ENCODE peak calls at places on chromosomes 2 and 18, in four cellular contexts. U is endodermal cell, A is IMR-90, D is HCT116. S is an unnamed sample.

GRCh38 chr2:209334188-209335017 is 89.4 kb upstream of the MAP2 start:
- DNase-seq in U (peak), D (peak), A (peak), S (peak)

GRCh38 chr2:51717318-51717717 is 685.4 kb upstream of the NRXN1 start:
- DNase-seq in A (peak), D (peak), U (no peak), S (no peak)

GRCh38 chr2:216666461-216667233 is 28.7 kb downstream of the IGFBP5 start:
- DNase-seq in D (peak), U (peak), A (peak), S (peak)

GRCh38 chr2:11502740-11503292 is 31.0 kb upstream of the GREB1 start:
- DNase-seq in A (peak), D (peak), U (no peak), S (no peak)

GRCh38 chr18:2900742-2901404 is 54.1 kb downstream of the EMILIN2 start:
- DNase-seq in A (no peak), U (peak), D (no peak), S (no peak)

GRCh38 chr2:217393585-217394032 is 533.7 kb upstream of the TNP1 start:
- DNase-seq in D (no peak), U (no peak), A (peak), S (no peak)

GRCh38 chr2:34474646-34475045 is 875.5 kb upstream of the FAM98A start:
- DNase-seq in D (no peak), U (no peak), A (no peak), S (no peak)

GRCh38 chr18:78246041-78246440 is 733.6 kb upstream of the SALL3 start:
- DNase-seq in D (no peak), A (no peak), U (no peak), S (no peak)

GRCh38 chr2:68478688-68479087 is 11.3 kb downstream of the APLF start:
- DNase-seq in A (no peak), D (no peak), U (no peak), S (no peak)

GRCh38 chr2:96116424-96116878 is at the start of gene ADRA2B:
- DNase-seq in D (peak), U (peak), A (no peak), S (peak)

GRCh38 chr2:68709421-68709911 is 25.1 kb upstream of the ARHGAP25 start:
- DNase-seq in D (peak), A (peak), U (peak), S (no peak)

GRCh38 chr2:9975805-9976447 is 24.4 kb downstream of the GRHL1 start:
- DNase-seq in D (peak), A (peak), U (no peak), S (peak)

GRCh38 chr2:174337337-174338154 is 2.8 kb downstream of the SP9 start:
- DNase-seq in U (peak), A (no peak), D (no peak), S (peak)

GRCh38 chr2:44286119-44286883 is 11.0 kb downstream of the SLC3A1 start:
- DNase-seq in D (no peak), U (no peak), A (no peak), S (no peak)

GRCh38 chr2:212052412-212053159 is 486.0 kb downstream of the ERBB4 start:
- DNase-seq in A (peak), D (no peak), U (no peak), S (no peak)

GRCh38 chr2:135742307-135742838 is 718 bp downstream of the UBXN4 start:
- DNase-seq in D (no peak), U (no peak), A (peak), S (peak)

GRCh38 chr2:42770288-42771131 is 6.6 kb upstream of the OXER1 start:
- DNase-seq in U (peak), A (peak), D (peak), S (peak)

GRCh38 chr2:223860809-223861738 is 23.7 kb upstream of the AP1S3 start:
- DNase-seq in D (peak), A (peak), U (no peak), S (peak)

GRCh38 chr2:224069172-224069571 is 30.1 kb upstream of the SERPINE2 start:
- DNase-seq in A (no peak), D (no peak), U (no peak), S (no peak)

GRCh38 chr18:57921708-57922107 is 118.6 kb upstream of the ATP8B1 start:
- DNase-seq in A (peak), D (peak), U (no peak), S (peak)

GRCh38 chr2:24820598-24821432 is 27.6 kb downstream of the CENPO start:
- DNase-seq in D (no peak), U (peak), A (no peak), S (no peak)
- H3K9ac ChIP-seq in D (no peak), U (no peak), A (no peak), S (no peak)

DNA sequence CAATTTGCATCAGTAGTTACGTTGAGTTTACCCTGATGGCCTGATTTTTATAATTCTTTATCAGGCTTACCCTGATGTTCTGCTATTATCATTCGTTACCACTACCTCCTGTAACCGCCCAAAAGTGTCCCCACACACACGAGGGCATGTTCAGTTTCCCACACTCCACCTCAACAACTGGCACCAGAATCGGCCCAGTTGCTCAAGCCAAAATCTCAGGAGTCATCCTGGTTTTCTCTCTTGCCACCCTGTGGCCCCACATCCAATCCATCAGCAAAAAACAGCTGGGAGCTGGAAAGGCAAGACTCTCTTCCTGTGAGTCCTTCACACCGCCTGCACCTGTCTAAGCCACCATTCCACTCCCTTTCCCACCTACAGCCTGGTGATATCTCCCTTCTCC is 102.9 kb upstream of the RAB6C start:
- DNase-seq in D (no peak), U (peak), A (no peak), S (no peak)
- H3K9ac ChIP-seq in D (no peak), U (no peak), A (no peak), S (no peak)

GRCh38 chr2:239938651-239939486 is 86.3 kb downstream of the NDUFA10 start:
- DNase-seq in U (peak), A (no peak), D (no peak), S (no peak)
- H3K9ac ChIP-seq in U (no peak), A (no peak), D (no peak), S (no peak)

GRCh38 chr2:101518470-101519172 is 43.7 kb upstream of the RFX8 start:
- DNase-seq in D (peak), U (peak), A (peak), S (peak)
- H3K9ac ChIP-seq in D (peak), U (no peak), A (no peak), S (no peak)

DNA sequence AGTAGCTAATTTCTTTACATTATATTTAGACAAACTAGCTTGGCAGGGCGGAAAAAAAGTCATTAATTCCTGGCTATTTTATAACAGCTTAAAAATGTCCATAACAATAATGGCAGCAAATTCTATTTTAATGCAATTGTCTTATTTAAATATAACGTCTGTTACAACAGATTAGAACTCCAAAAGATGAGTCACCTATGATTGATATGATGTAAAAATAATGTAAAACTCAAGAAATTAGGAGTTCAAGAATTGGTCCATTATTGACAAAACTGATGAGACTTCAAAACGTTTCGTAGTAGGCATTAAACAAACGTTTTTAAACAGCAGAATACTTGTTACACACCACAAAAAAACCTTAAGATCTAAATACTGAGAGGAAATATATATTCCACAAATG is 2.7 kb downstream of the XPO1 start:
- DNase-seq in A (no peak), U (no peak), D (no peak), S (no peak)
- H3K9ac ChIP-seq in A (no peak), U (peak), D (peak), S (no peak)